ENCODE peak calls at places on chromosomes 12 and 14, in four cellular contexts. V is AG04450, P is NCI-H2081, G is globus pallidus. W is an unnamed sample.

GRCh38 chr12:89453579-89453978 is 71.0 kb downstream of the GALNT4 start:
- DNase-seq in P (no peak), V (peak; percentile 46), G (no peak), W (no peak)

GRCh38 chr12:106767954-106768501 is 6.5 kb upstream of the RIC8B start:
- DNase-seq in G (no peak), V (no peak), P (no peak), W (peak; percentile 12)

GRCh38 chr12:65666876-65667275 is 157.4 kb upstream of the HMGA2 start:
- DNase-seq in P (no peak), V (no peak), G (no peak), W (no peak)

GRCh38 chr14:71610149-71610548 is 322.1 kb upstream of the RGS6 start:
- DNase-seq in G (no peak), V (no peak), P (no peak), W (no peak)

GRCh38 chr12:6827437-6827894 is 741 bp upstream of the P3H3 start:
- DNase-seq in P (peak; percentile 85), V (peak; percentile 46), G (peak; percentile 60), W (no peak)

GRCh38 chr14:93972618-93973205 is 3.7 kb downstream of the ASB2 start:
- DNase-seq in P (no peak), V (no peak), G (no peak), W (no peak)

GRCh38 chr14:35398095-35398584 is 6.4 kb downstream of the NFKBIA start:
- DNase-seq in P (no peak), V (no peak), G (no peak), W (no peak)

GRCh38 chr14:61611880-61612630 is 83.3 kb upstream of the HIF1A start:
- DNase-seq in G (no peak), P (no peak), V (no peak), W (no peak)

GRCh38 chr14:100271247-100271939 is 32.4 kb downstream of the YY1 start:
- DNase-seq in G (no peak), V (no peak), P (peak; percentile 35), W (peak; percentile 11)

GRCh38 chr14:30214456-30215090 is 286.9 kb upstream of the PRKD1 start:
- DNase-seq in G (peak; percentile 63), V (peak; percentile 59), P (peak; percentile 69), W (peak; percentile 76)

GRCh38 chr12:40405419-40405818 is 180.6 kb downstream of the LRRK2 start:
- DNase-seq in V (no peak), G (no peak), P (no peak), W (no peak)

GRCh38 chr12:28938056-28938455 is 211.0 kb upstream of the FAR2 start:
- DNase-seq in V (no peak), P (no peak), G (no peak), W (no peak)

GRCh38 chr12:101010881-101011280 is 199.2 kb downstream of the SLC5A8 start:
- DNase-seq in G (no peak), V (no peak), P (no peak), W (no peak)

GRCh38 chr12:65741662-65742480 is 82.4 kb upstream of the HMGA2 start:
- DNase-seq in P (no peak), G (peak; percentile 11), V (no peak), W (no peak)

GRCh38 chr12:57416039-57416996 is 14.5 kb downstream of the R3HDM2 start:
- DNase-seq in V (no peak), P (no peak), G (no peak), W (no peak)

GRCh38 chr14:49461529-49462401 is 124.4 kb downstream of the RPS29 start:
- DNase-seq in G (peak; percentile 53), V (peak; percentile 59), P (peak; percentile 57), W (peak; percentile 69)

GRCh38 chr14:35384386-35385041 is 20.0 kb downstream of the NFKBIA start:
- DNase-seq in P (no peak), G (peak; percentile 45), V (peak; percentile 91), W (peak; percentile 88)

GRCh38 chr12:21809100-21809499 is 34.6 kb upstream of the KCNJ8 start:
- DNase-seq in V (no peak), P (peak; percentile 42), G (no peak), W (no peak)

GRCh38 chr12:94244165-94245133 is 96.1 kb downstream of the PLXNC1 start:
- DNase-seq in V (no peak), P (no peak), G (no peak), W (no peak)

GRCh38 chr14:99241314-99242035 is 30.5 kb downstream of the BCL11B start:
- DNase-seq in P (no peak), G (no peak), V (no peak), W (no peak)

GRCh38 chr12:125114365-125115141 is 49.3 kb downstream of the AACS start:
- DNase-seq in G (no peak), P (no peak), V (no peak), W (no peak)

GRCh38 chr12:111435661-111436201 is 30.0 kb downstream of the SH2B3 start:
- DNase-seq in V (no peak), P (peak; percentile 25), G (no peak), W (no peak)

GRCh38 chr14:21343035-21343794 is 40.6 kb downstream of the SUPT16H start:
- DNase-seq in G (no peak), V (no peak), P (no peak), W (no peak)

GRCh38 chr14:74569387-74569786 is 42.6 kb downstream of the LTBP2 start:
- DNase-seq in V (no peak), G (no peak), P (no peak), W (no peak)

GRCh38 chr14:68793734-68794129 is 865 bp upstream of the ZFP36L1 start:
- DNase-seq in G (no peak), P (no peak), V (no peak), W (no peak)

GRCh38 chr14:73754911-73755360 is 40.8 kb upstream of the PNMA1 start:
- DNase-seq in P (no peak), V (no peak), G (no peak), W (peak; percentile 72)

GRCh38 chr12:67593041-67593870 is 55.3 kb upstream of the DYRK2 start:
- DNase-seq in P (no peak), G (no peak), V (no peak), W (no peak)

GRCh38 chr12:25744334-25744733 is 191.3 kb upstream of the LMNTD1 start:
- DNase-seq in G (no peak), V (no peak), P (no peak), W (no peak)

W was measured in astrocyte of the cerebellum.